ENCODE peak calls at places on chromosomes 6 and 20, in four cellular contexts. J is astrocyte of the spinal cord, M is ACHN, B is hepatic stellate cell. Q is an unnamed sample.

GRCh38 chr6:96626749-96627353 is 63.9 kb downstream of the FHL5 start:
- DNase-seq in J (peak), B (peak), M (peak), Q (no peak)

GRCh38 chr20:39651645-39652340 is 689.6 kb downstream of the DHX35 start:
- DNase-seq in J (no peak), M (no peak), B (no peak), Q (no peak)

GRCh38 chr6:46323966-46324622 is 153.3 kb upstream of the ENPP5 start:
- DNase-seq in B (no peak), J (no peak), M (no peak), Q (no peak)

GRCh38 chr20:1802385-1803215 is 92.6 kb upstream of the SIRPA start:
- DNase-seq in B (peak), M (peak), J (peak), Q (no peak)

GRCh38 chr6:52976591-52977035 is 18.5 kb downstream of the GSTA4 start:
- DNase-seq in J (no peak), B (no peak), M (no peak), Q (no peak)

GRCh38 chr20:2738734-2739398 is 46.3 kb downstream of the EBF4 start:
- DNase-seq in M (no peak), J (no peak), B (no peak), Q (no peak)

GRCh38 chr6:169656626-169657610 is 44.9 kb downstream of the WDR27 start:
- DNase-seq in M (no peak), J (no peak), B (no peak), Q (no peak)

GRCh38 chr20:38863024-38863851 is 57.7 kb downstream of the PPP1R16B start:
- DNase-seq in M (no peak), J (no peak), B (no peak), Q (no peak)

GRCh38 chr20:36043892-36044515 is 75.6 kb downstream of the CNBD2 start:
- DNase-seq in J (no peak), B (no peak), M (no peak), Q (no peak)

GRCh38 chr6:170298688-170299087 is 7.8 kb upstream of the DLL1 start:
- DNase-seq in J (no peak), M (no peak), B (no peak), Q (no peak)

GRCh38 chr6:15026832-15027231 is 219.0 kb upstream of the JARID2 start:
- DNase-seq in M (no peak), J (peak), B (no peak), Q (peak)

GRCh38 chr6:103284835-103285234 is 1574.9 kb downstream of the HACE1 start:
- DNase-seq in B (no peak), M (no peak), J (no peak), Q (no peak)

GRCh38 chr6:98054453-98054852 is 771.4 kb upstream of the MMS22L start:
- DNase-seq in B (no peak), J (peak), M (peak), Q (no peak)

Q was measured in kidney epithelial cell.